ENCODE peak calls at places on chromosomes 13 and 19, in four cellular contexts. V, Q, A and H are unnamed samples.

GRCh38 chr19:30222993-30223865 is 149.0 kb upstream of the ZNF536 start:
- DNase-seq in Q (no peak), V (no peak), A (no peak), H (no peak)

GRCh38 chr19:33248954-33249613 is 23.4 kb upstream of the SLC7A10 start:
- DNase-seq in Q (no peak), A (no peak), V (no peak), H (no peak)

GRCh38 chr13:96020155-96020575 is 33.0 kb downstream of the UGGT2 start:
- DNase-seq in A (no peak), Q (peak), V (peak), H (peak)

GRCh38 chr19:3931041-3931440 is 1.8 kb upstream of the NMRK2 start:
- DNase-seq in V (no peak), Q (no peak), A (no peak), H (no peak)

GRCh38 chr19:43620061-43621001 is 902 bp upstream of the ZNF428 start:
- DNase-seq in A (no peak), Q (no peak), V (no peak), H (no peak)

GRCh38 chr13:97648171-97648880 is 214.4 kb downstream of the RAP2A start:
- DNase-seq in A (no peak), Q (no peak), V (no peak), H (peak)

GRCh38 chr19:45677351-45678230 is 9.6 kb downstream of the GIPR start:
- DNase-seq in A (peak), V (peak), Q (peak), H (peak)

GRCh38 chr19:48443731-48444128 is 2.1 kb upstream of the GRWD1 start:
- DNase-seq in V (no peak), A (no peak), Q (no peak), H (no peak)

GRCh38 chr19:56960959-56961622 is 120.6 kb upstream of the PEG3 start:
- DNase-seq in A (no peak), Q (no peak), V (no peak), H (no peak)

GRCh38 chr19:51593138-51593890 is 22.2 kb downstream of the ZNF175 start:
- DNase-seq in V (no peak), A (no peak), Q (no peak), H (no peak)

GRCh38 chr13:47066261-47066660 is 169.4 kb upstream of the HTR2A start:
- DNase-seq in A (no peak), Q (no peak), V (peak), H (peak)

GRCh38 chr19:55117063-55117635 is 288 bp downstream of the PPP1R12C start:
- DNase-seq in A (peak), Q (no peak), V (no peak), H (no peak)

GRCh38 chr19:44588753-44589112 is 24.6 kb upstream of the IGSF23 start:
- DNase-seq in Q (no peak), A (no peak), V (no peak), H (no peak)

GRCh38 chr13:108947551-108948030 is 318.2 kb downstream of the MYO16 start:
- DNase-seq in Q (peak), A (peak), V (peak), H (peak)

GRCh38 chr19:15421726-15422260 is 3.0 kb upstream of the AKAP8L start:
- DNase-seq in A (no peak), Q (no peak), V (no peak), H (no peak)

GRCh38 chr13:20441879-20442278 is 83.8 kb downstream of the CRYL1 start:
- DNase-seq in V (peak), Q (peak), A (no peak), H (no peak)

GRCh38 chr13:91922969-91923592 is 524.7 kb downstream of the GPC5 start:
- DNase-seq in V (no peak), Q (no peak), A (no peak), H (peak)
- TF ChIP-seq CTCF in V (peak), Q (no peak), A (no peak), H (no peak)

GRCh38 chr13:101453784-101454201 is 1.3 kb downstream of the ITGBL1 start:
- DNase-seq in V (no peak), Q (no peak), A (no peak), H (no peak)

GRCh38 chr13:101457176-101457575 is 4.7 kb downstream of the ITGBL1 start:
- DNase-seq in A (no peak), V (no peak), Q (no peak), H (no peak)

GRCh38 chr13:101452519-101453485 is at the start of gene ITGBL1:
- DNase-seq in Q (peak), V (peak), A (no peak), H (peak)

GRCh38 chr13:101455863-101456262 is 3.4 kb downstream of the ITGBL1 start:
- DNase-seq in A (no peak), Q (peak), V (peak), H (peak)

GRCh38 chr13:101454767-101455166 is 2.3 kb downstream of the ITGBL1 start:
- DNase-seq in V (peak), Q (no peak), A (no peak), H (peak)
- H3K4me3 ChIP-seq in V (no peak), Q (peak), A (no peak), H (peak)

GRCh38 chr19:8490395-8490760 is 12.1 kb downstream of the PRAM1 start:
- DNase-seq in Q (no peak), V (no peak), A (no peak), H (no peak)

GRCh38 chr19:8490873-8491272 is 11.6 kb downstream of the PRAM1 start:
- DNase-seq in A (no peak), Q (no peak), V (no peak), H (no peak)

GRCh38 chr19:8498295-8498694 is 4.1 kb downstream of the PRAM1 start:
- DNase-seq in A (no peak), Q (no peak), V (no peak), H (no peak)

GRCh38 chr19:8491574-8491973 is 10.9 kb downstream of the PRAM1 start:
- DNase-seq in Q (no peak), A (no peak), V (no peak), H (no peak)

DNA sequence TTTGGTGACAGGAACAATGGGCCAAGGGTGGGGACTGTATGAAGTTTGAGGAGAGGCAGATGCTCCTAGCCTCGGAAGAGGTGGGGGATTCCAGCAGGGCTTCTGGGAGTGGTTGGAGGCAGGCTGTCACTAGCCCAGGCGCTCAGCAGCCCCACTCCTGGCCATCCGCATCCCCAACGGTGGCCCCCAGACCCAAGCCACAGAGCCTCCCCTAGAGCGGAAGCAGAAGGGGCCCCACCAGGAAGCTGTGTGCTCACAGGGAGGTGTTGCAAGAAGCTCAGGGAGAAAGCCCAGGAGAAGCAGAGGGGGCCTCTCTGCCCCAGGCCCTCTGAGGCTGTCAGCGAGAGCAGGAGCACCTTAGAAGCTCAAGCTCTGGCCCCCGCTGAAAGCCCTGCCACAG is 8.3 kb downstream of the PRAM1 start:
- DNase-seq in Q (no peak), V (no peak), A (no peak), H (no peak)
- TF ChIP-seq CTCF in Q (no peak), V (no peak), A (no peak), H (no peak)

GRCh38 chr13:113897161-113897560 is 33.3 kb upstream of the GAS6 start:
- DNase-seq in V (peak), A (no peak), Q (peak), H (peak)
- H3K4me3 ChIP-seq in V (no peak), A (no peak), Q (no peak), H (no peak)

GRCh38 chr13:41199526-41199925 is 5.2 kb upstream of the KBTBD7 start:
- DNase-seq in A (no peak), V (no peak), Q (no peak), H (no peak)

GRCh38 chr13:41196620-41197019 is 2.3 kb upstream of the KBTBD7 start:
- DNase-seq in Q (no peak), A (no peak), V (no peak), H (peak)

GRCh38 chr13:41196011-41196410 is 1.6 kb upstream of the KBTBD7 start:
- DNase-seq in Q (no peak), A (no peak), V (no peak), H (no peak)

GRCh38 chr13:41199061-41199460 is 4.7 kb upstream of the KBTBD7 start:
- DNase-seq in A (no peak), Q (no peak), V (no peak), H (no peak)

DNA sequence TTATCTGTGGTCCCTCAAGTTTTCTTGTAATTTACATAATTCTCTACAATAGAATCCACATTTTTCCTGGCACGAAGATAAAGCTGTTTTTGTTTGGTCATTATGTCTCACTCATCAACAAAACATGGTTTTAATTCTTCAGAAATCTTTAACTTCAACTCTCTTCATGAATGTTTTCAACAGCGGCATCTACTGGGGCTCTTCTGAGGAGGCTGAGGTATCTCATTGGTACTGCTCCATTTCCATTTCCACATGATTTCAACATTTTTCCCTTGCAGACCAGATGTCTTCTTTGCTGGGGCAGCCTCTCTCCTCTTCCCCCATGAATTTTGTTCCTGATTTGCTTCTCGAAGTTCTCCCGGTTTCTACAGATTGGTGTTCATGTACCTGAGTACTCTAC is 5.8 kb upstream of the KBTBD7 start:
- DNase-seq in V (no peak), A (no peak), Q (no peak), H (no peak)
- TF ChIP-seq CTCF in V (no peak), A (no peak), Q (peak), H (no peak)

GRCh38 chr13:99434258-99434788 is 66.9 kb upstream of the TM9SF2 start:
- DNase-seq in A (no peak), Q (no peak), V (no peak), H (no peak)

GRCh38 chr13:99431927-99432636 is 69.2 kb upstream of the TM9SF2 start:
- DNase-seq in V (no peak), A (no peak), Q (no peak), H (no peak)

GRCh38 chr13:99433543-99434075 is 67.7 kb upstream of the TM9SF2 start:
- DNase-seq in V (no peak), A (no peak), Q (no peak), H (no peak)

GRCh38 chr13:99435116-99435515 is 66.2 kb upstream of the TM9SF2 start:
- DNase-seq in A (no peak), V (no peak), Q (no peak), H (no peak)

GRCh38 chr13:99432637-99433542 is 68.4 kb upstream of the TM9SF2 start:
- DNase-seq in Q (peak), A (peak), V (peak), H (peak)
- H3K4me3 ChIP-seq in Q (peak), A (no peak), V (no peak), H (peak)